ENCODE peak calls at places on chromosomes 1 and 21, in six cellular contexts. S, E, Y, Z, Q and O are unnamed samples.

GRCh38 chr1:69221492-69221990 is 346.2 kb upstream of the LRRC7 start:
- DNase-seq in S (no peak), E (no peak), Y (no peak), Z (no peak), Q (no peak), O (no peak)

GRCh38 chr1:8866792-8867415 is 11.6 kb downstream of the ENO1 start:
- DNase-seq in S (no peak), E (no peak), Y (no peak), Z (no peak), Q (no peak), O (no peak)

GRCh38 chr1:26288311-26288941 is 8.5 kb downstream of the SH3BGRL3 start:
- DNase-seq in S (no peak), E (peak), Y (no peak), Z (no peak), Q (no peak), O (no peak)

GRCh38 chr1:54696262-54696661 is 19.4 kb upstream of the TTC4 start:
- DNase-seq in S (no peak), E (no peak), Y (no peak), Z (no peak), Q (no peak), O (no peak)

GRCh38 chr1:171740987-171741871 is 636 bp downstream of the VAMP4 start:
- DNase-seq in S (peak), E (peak), Y (no peak), Z (peak), Q (peak), O (peak)

GRCh38 chr1:33220701-33221384 is 35.4 kb upstream of the ZNF362 start:
- DNase-seq in S (no peak), E (no peak), Y (peak), Z (no peak), Q (no peak), O (no peak)

GRCh38 chr1:29849038-29849750 is 612.9 kb downstream of the PTPRU start:
- DNase-seq in S (no peak), E (peak), Y (no peak), Z (peak), Q (no peak), O (peak)

GRCh38 chr1:159066108-159066507 is 10.5 kb downstream of the AIM2 start:
- DNase-seq in S (no peak), E (no peak), Y (no peak), Z (no peak), Q (no peak), O (no peak)

GRCh38 chr1:83905315-83905907 is 93.5 kb downstream of the TTLL7 start:
- DNase-seq in S (no peak), E (peak), Y (no peak), Z (peak), Q (no peak), O (peak)

GRCh38 chr1:17027403-17027802 is 15.7 kb upstream of the ATP13A2 start:
- DNase-seq in S (no peak), E (no peak), Y (peak), Z (no peak), Q (no peak), O (no peak)

GRCh38 chr1:160108888-160109662 is 6.5 kb upstream of the ATP1A2 start:
- DNase-seq in S (no peak), E (peak), Y (no peak), Z (peak), Q (no peak), O (peak)
- TF ChIP-seq CTCF in S (no peak), E (peak), Y (peak), Z (peak), Q (peak), O (peak)

DNA sequence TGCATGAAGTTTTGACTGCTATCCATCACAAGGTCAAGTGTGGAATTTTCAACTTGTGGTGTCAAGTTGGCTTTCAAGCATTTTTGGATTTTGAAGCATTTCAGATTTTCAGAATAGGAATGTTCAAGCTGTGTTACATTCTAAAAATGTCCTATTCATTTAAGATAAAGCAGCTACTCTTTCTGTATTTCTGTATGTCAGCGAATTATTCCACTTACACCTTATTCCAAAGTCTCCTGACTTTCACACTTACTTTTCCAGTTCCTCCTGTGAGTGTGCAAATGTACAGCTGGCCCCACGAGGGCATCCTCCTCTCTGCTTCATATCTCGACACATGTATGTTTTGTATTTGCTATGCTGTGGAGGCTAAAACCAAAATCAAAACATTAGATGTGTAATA is 51.9 kb downstream of the RC3H1 start:
- DNase-seq in S (no peak), E (no peak), Y (no peak), Z (no peak), Q (no peak), O (no peak)
- TF ChIP-seq CTCF in S (no peak), E (no peak), Y (no peak), Z (no peak), Q (no peak), O (no peak)

DNA sequence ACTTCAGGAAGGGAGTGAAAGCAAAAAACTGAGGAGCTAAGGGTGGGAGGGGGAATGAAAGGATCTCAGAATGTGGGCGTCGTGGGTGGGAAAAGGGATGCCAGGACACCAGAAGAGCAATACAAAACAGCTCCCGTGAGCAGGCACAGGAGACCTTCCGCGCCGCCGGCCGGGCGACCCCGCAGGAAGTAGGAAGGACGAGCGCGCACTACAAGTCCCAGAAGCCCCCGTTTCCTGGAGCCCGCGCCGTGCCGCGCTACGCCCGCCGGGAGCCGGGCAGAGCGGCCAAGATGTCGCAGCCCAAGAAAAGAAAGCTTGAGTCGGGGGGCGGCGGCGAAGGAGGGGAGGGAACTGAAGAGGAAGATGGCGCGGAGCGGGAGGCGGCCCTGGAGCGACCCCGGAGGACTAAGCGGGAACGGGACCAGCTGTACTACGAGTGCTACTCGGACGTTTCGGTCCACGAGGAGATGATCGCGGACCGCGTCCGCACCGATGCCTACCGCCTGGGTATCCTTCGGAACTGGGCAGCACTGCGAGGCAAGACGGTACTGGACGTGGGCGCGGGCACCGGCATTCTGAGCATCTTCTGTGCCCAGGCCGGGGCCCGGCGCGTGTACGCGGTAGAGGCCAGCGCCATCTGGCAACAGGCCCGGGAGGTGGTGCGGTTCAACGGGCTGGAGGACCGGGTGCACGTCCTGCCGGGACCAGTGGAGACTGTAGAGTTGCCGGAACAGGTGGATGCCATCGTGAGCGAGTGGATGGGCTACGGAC is at the start of gene PRMT6:
- DNase-seq in S (peak), E (peak), Y (peak), Z (peak), Q (peak), O (peak)
- TF ChIP-seq CTCF in S (no peak), E (peak), Y (no peak), Z (no peak), Q (no peak), O (peak)

DNA sequence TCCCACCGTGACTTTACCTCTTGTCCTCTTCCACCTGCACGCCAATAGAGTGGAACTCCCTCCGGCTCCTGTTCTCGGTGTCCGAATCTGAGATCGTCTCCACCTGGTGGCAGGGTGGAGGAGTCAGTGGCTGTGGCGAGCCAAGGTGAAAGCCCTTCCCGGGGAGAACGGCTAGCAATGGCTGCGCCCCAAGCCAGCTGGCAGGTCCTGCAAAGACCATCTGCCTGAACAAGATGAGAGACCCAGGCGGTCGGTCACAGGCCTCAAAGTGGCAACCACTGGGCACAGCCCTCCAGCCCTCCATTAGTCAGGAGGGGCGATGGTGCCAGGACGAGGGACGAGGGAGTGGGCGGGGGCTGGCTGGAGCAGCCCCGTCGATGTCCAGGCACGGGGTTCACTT is 25.4 kb upstream of the SMIM12 start:
- DNase-seq in S (no peak), E (no peak), Y (no peak), Z (no peak), Q (no peak), O (no peak)
- TF ChIP-seq CTCF in S (no peak), E (no peak), Y (no peak), Z (no peak), Q (no peak), O (no peak)

DNA sequence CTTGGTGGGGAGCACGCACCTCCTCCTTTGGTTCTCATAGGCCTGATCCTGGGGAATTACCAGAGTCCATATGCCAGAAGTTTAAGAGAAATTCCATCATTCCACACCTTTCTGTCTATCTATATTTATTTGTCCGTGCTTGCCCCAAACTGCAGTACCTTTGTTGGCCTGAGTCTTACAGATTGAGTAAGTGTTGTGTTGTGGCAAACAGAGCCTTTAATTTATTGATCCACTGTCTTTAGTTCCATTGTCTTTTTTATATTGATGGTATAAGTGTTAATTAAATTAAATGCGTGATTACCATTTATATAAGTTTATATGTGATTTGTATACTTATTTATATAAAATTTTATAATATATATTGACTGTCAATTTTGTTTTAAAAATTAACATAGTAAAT is 4.9 kb downstream of the SH3BGR start:
- DNase-seq in S (no peak), E (no peak), Y (no peak), Z (no peak), Q (no peak), O (no peak)
- TF ChIP-seq CTCF in S (peak), E (no peak), Y (no peak), Z (no peak), Q (no peak), O (no peak)

GRCh38 chr1:63463248-63463647 is 59.8 kb downstream of the ITGB3BP start:
- DNase-seq in S (no peak), E (no peak), Y (no peak), Z (peak), Q (no peak), O (no peak)

GRCh38 chr1:63461661-63462230 is 61.3 kb downstream of the ITGB3BP start:
- DNase-seq in S (no peak), E (no peak), Y (no peak), Z (no peak), Q (no peak), O (no peak)

GRCh38 chr1:63466759-63467158 is 56.3 kb downstream of the ITGB3BP start:
- DNase-seq in S (no peak), E (no peak), Y (no peak), Z (no peak), Q (no peak), O (no peak)
- TF ChIP-seq CTCF in S (no peak), E (no peak), Y (peak), Z (no peak), Q (no peak), O (no peak)